ENCODE peak calls at places on chromosomes 11 and 22, in five cellular contexts. One of them, this sample, is unnamed.

GRCh38 chr11:91081440-91082088 is 858.7 kb upstream of the CHORDC1 start:
- DNase-seq in body of pancreas: peak; percentile 24
- DNase-seq in GM18507: no peak
- DNase-seq in cardiac fibroblast: peak; percentile 56
- DNase-seq in hepatic stellate cell: peak; percentile 6
- DNase-seq in this sample: no peak

GRCh38 chr11:128689946-128690745 is 3.7 kb upstream of the FLI1 start:
- DNase-seq in body of pancreas: no peak
- DNase-seq in GM18507: no peak
- DNase-seq in cardiac fibroblast: no peak
- DNase-seq in hepatic stellate cell: peak; percentile 41
- DNase-seq in this sample: peak; percentile 47

GRCh38 chr11:114099392-114100178 is 40.1 kb downstream of the ZBTB16 start:
- DNase-seq in body of pancreas: peak; percentile 72
- DNase-seq in GM18507: no peak
- DNase-seq in cardiac fibroblast: no peak
- DNase-seq in hepatic stellate cell: no peak
- DNase-seq in this sample: no peak

GRCh38 chr11:72562431-72562830 is 111.8 kb downstream of the PDE2A start:
- DNase-seq in body of pancreas: no peak
- DNase-seq in GM18507: no peak
- DNase-seq in cardiac fibroblast: no peak
- DNase-seq in hepatic stellate cell: no peak
- DNase-seq in this sample: no peak

GRCh38 chr22:20777420-20778177 is 3.7 kb downstream of the SERPIND1 start:
- DNase-seq in body of pancreas: peak; percentile 68
- DNase-seq in GM18507: no peak
- DNase-seq in cardiac fibroblast: peak; percentile 94
- DNase-seq in hepatic stellate cell: peak; percentile 78
- DNase-seq in this sample: peak; percentile 82

GRCh38 chr22:41366323-41367014 is 15.3 kb upstream of the TEF start:
- DNase-seq in body of pancreas: no peak
- DNase-seq in GM18507: no peak
- DNase-seq in cardiac fibroblast: no peak
- DNase-seq in hepatic stellate cell: no peak
- DNase-seq in this sample: no peak

GRCh38 chr22:18032455-18033101 is 8.2 kb upstream of the MICAL3 start:
- DNase-seq in body of pancreas: no peak
- DNase-seq in GM18507: no peak
- DNase-seq in cardiac fibroblast: peak; percentile 43
- DNase-seq in hepatic stellate cell: peak; percentile 40
- DNase-seq in this sample: peak; percentile 54

GRCh38 chr11:17076517-17077239 is 789 bp downstream of the RPS13 start:
- DNase-seq in body of pancreas: peak; percentile 22
- DNase-seq in GM18507: no peak
- DNase-seq in cardiac fibroblast: peak; percentile 25
- DNase-seq in hepatic stellate cell: no peak
- DNase-seq in this sample: peak; percentile 22

GRCh38 chr11:115670538-115671200 is 166.5 kb upstream of the CADM1 start:
- DNase-seq in body of pancreas: no peak
- DNase-seq in GM18507: no peak
- DNase-seq in cardiac fibroblast: no peak
- DNase-seq in hepatic stellate cell: no peak
- DNase-seq in this sample: no peak

GRCh38 chr11:12922980-12923507 is 86.1 kb upstream of the RASSF10 start:
- DNase-seq in body of pancreas: no peak
- DNase-seq in GM18507: no peak
- DNase-seq in cardiac fibroblast: peak; percentile 52
- DNase-seq in hepatic stellate cell: no peak
- DNase-seq in this sample: no peak

GRCh38 chr11:122163420-122163819 is 47.4 kb upstream of the BLID start:
- DNase-seq in body of pancreas: no peak
- DNase-seq in GM18507: no peak
- DNase-seq in cardiac fibroblast: peak; percentile 54
- DNase-seq in hepatic stellate cell: no peak
- DNase-seq in this sample: peak; percentile 62

GRCh38 chr11:1026641-1027482 is 9.7 kb downstream of the MUC6 start:
- DNase-seq in body of pancreas: no peak
- DNase-seq in GM18507: no peak
- DNase-seq in cardiac fibroblast: no peak
- DNase-seq in hepatic stellate cell: no peak
- DNase-seq in this sample: no peak

GRCh38 chr11:69463181-69463891 is 18.1 kb upstream of the LINC01488 start:
- DNase-seq in body of pancreas: peak; percentile 26
- DNase-seq in GM18507: no peak
- DNase-seq in cardiac fibroblast: peak; percentile 85
- DNase-seq in hepatic stellate cell: peak; percentile 86
- DNase-seq in this sample: peak; percentile 88